ENCODE peak calls at places on chromosomes 11 and 22, in five cellular contexts. U, F, E, J and L are unnamed samples.
A peak's percentile ranks its signal among the peaks of the same experiment; 100 is the strongest.

GRCh38 chr11:64990222-64990918 is 6.4 kb downstream of the BATF2 start:
- DNase-seq in E (no peak), F (no peak), U (no peak), J (no peak), L (no peak)

GRCh38 chr22:30922151-30922611 is 46.4 kb downstream of the MORC2 start:
- DNase-seq in F (peak; percentile 78), E (peak; percentile 73), J (peak; percentile 8), U (no peak), L (peak; percentile 83)

GRCh38 chr22:19815823-19816290 is 38.8 kb downstream of the GNB1L start:
- DNase-seq in E (no peak), J (no peak), U (no peak), F (no peak), L (no peak)

GRCh38 chr11:128448487-128448886 is 138.9 kb downstream of the ETS1 start:
- DNase-seq in F (no peak), J (no peak), U (no peak), E (no peak), L (no peak)

GRCh38 chr11:128342511-128343133 is 244.7 kb downstream of the ETS1 start:
- DNase-seq in E (peak; percentile 33), J (no peak), F (peak; percentile 25), U (peak; percentile 11), L (no peak)

GRCh38 chr11:73293356-73293936 is 14.6 kb upstream of the ARHGEF17 start:
- DNase-seq in F (no peak), E (no peak), J (no peak), U (no peak), L (no peak)

GRCh38 chr22:50201191-50202129 is 649 bp downstream of the SELENOO start:
- DNase-seq in F (no peak), U (no peak), E (no peak), J (no peak), L (no peak)

GRCh38 chr22:19886605-19887250 is 32.1 kb upstream of the GNB1L start:
- DNase-seq in J (peak; percentile 60), E (no peak), U (no peak), F (no peak), L (no peak)